ENCODE peak calls at places on chromosome 14, in four cellular contexts. G is T-helper 1 cell, M is NCI-H2171 treated with DMSO at 0.1 percent for 48 hours, Z is iPS-NIHi11. H is an unnamed sample.

GRCh38 chr14:72476657-72477499 is 417.0 kb downstream of the DPF3 start:
- DNase-seq in M (no peak), G (peak), Z (peak), H (peak)

GRCh38 chr14:89340200-89340667 is 76.8 kb downstream of the FOXN3 start:
- DNase-seq in Z (no peak), G (no peak), M (peak), H (no peak)

GRCh38 chr14:31898835-31899528 is 178.1 kb upstream of the ARHGAP5 start:
- DNase-seq in M (no peak), Z (no peak), G (no peak), H (peak)

GRCh38 chr14:69845787-69846186 is 33.4 kb upstream of the SMOC1 start:
- DNase-seq in M (no peak), G (no peak), Z (no peak), H (peak)

GRCh38 chr14:89171168-89171567 is 245.9 kb downstream of the FOXN3 start:
- DNase-seq in G (no peak), M (no peak), Z (no peak), H (no peak)

GRCh38 chr14:39576258-39576657 is 144.0 kb upstream of the FBXO33 start:
- DNase-seq in Z (no peak), G (no peak), M (no peak), H (no peak)

GRCh38 chr14:23481362-23481970 is 12.0 kb downstream of the NGDN start:
- DNase-seq in G (no peak), Z (peak), M (no peak), H (no peak)

GRCh38 chr14:35687335-35687939 is 121.7 kb downstream of the RALGAPA1 start:
- DNase-seq in M (peak), G (peak), Z (peak), H (peak)

GRCh38 chr14:105093426-105094192 is 28.4 kb upstream of the GPR132 start:
- DNase-seq in Z (peak), M (no peak), G (peak), H (peak)

GRCh38 chr14:57293851-57294837 is 25.4 kb downstream of the AP5M1 start:
- DNase-seq in G (no peak), M (peak), Z (no peak), H (peak)

GRCh38 chr14:59582845-59583509 is 6.4 kb upstream of the CCDC175 start:
- DNase-seq in Z (peak), M (peak), G (no peak), H (peak)

GRCh38 chr14:103846569-103847438 is 571 bp downstream of the PPP1R13B start:
- DNase-seq in G (peak), Z (peak), M (peak), H (peak)

GRCh38 chr14:76647699-76648298 is 113.5 kb upstream of the VASH1 start:
- DNase-seq in Z (peak), G (peak), M (peak), H (peak)

GRCh38 chr14:78010688-78011087 is 159.5 kb upstream of the NRXN3 start:
- DNase-seq in M (no peak), Z (no peak), G (no peak), H (peak)

GRCh38 chr14:77543637-77544334 is 45.2 kb upstream of the ISM2 start:
- DNase-seq in M (no peak), Z (no peak), G (no peak), H (no peak)

GRCh38 chr14:75258079-75258802 is 20.4 kb upstream of the FOS start:
- DNase-seq in M (no peak), G (no peak), Z (no peak), H (no peak)

GRCh38 chr14:72921396-72921795 is 4.9 kb upstream of the DCAF4 start:
- DNase-seq in M (no peak), G (no peak), Z (no peak), H (no peak)

GRCh38 chr14:24066490-24067132 is 4.8 kb upstream of the CPNE6 start:
- DNase-seq in G (no peak), Z (no peak), M (no peak), H (no peak)

GRCh38 chr14:32382704-32383103 is 53.6 kb downstream of the AKAP6 start:
- DNase-seq in G (no peak), M (peak), Z (peak), H (peak)

GRCh38 chr14:66432334-66432733 is 53.8 kb upstream of the CCDC196 start:
- DNase-seq in Z (no peak), M (no peak), G (no peak), H (no peak)